ENCODE peak calls at places on chromosomes 2 and 18, in ten cellular contexts. Z, I, C, U, H, B, A, J, D and R are unnamed samples. For H3K9me3, the result is how much of the 10 kb centered on the place peaks cover.

GRCh38 chr2:28810384-28811285 is at the start of gene SPDYA:
- DNase-seq in Z (peak), I (peak), C (peak), U (peak), H (peak), B (peak), A (peak), J (no peak), D (peak), R (no peak)

GRCh38 chr18:48885951-48886400 is 64.8 kb downstream of the SMAD7 start:
- DNase-seq in Z (no peak), I (peak), C (no peak), U (no peak), H (no peak), B (no peak), A (no peak), J (no peak), D (no peak), R (no peak)

GRCh38 chr18:32730620-32731021 is 42.2 kb downstream of the KLHL14 start:
- DNase-seq in Z (no peak), I (no peak), C (no peak), U (no peak), H (no peak), B (no peak), A (no peak), J (peak), D (no peak), R (no peak)

GRCh38 chr2:169862816-169863215 is 35.6 kb downstream of the UBR3 start:
- DNase-seq in Z (no peak), I (no peak), C (no peak), U (no peak), H (no peak), B (no peak), A (no peak), J (no peak), D (no peak), R (no peak)

GRCh38 chr2:27078267-27079194 is at the start of gene EMILIN1:
- DNase-seq in Z (peak), I (peak), C (peak), U (no peak), H (no peak), B (no peak), A (peak), J (no peak), D (peak), R (peak)

GRCh38 chr2:54708584-54709340 is 14.7 kb upstream of the EML6 start:
- DNase-seq in Z (peak), I (peak), C (no peak), U (no peak), H (peak), B (peak), A (peak), J (no peak), D (no peak), R (no peak)

GRCh38 chr18:24228661-24229053 is 89.8 kb downstream of the CABYR start:
- DNase-seq in Z (peak), I (no peak), C (no peak), U (peak), H (no peak), B (no peak), A (no peak), J (no peak), D (no peak), R (no peak)

GRCh38 chr18:79200546-79201268 is 131.5 kb downstream of the ATP9B start:
- DNase-seq in Z (peak), I (peak), C (peak), U (no peak), H (no peak), B (peak), A (no peak), J (no peak), D (peak), R (no peak)

GRCh38 chr18:48572402-48573126 is 33.7 kb downstream of the CTIF start:
- DNase-seq in Z (no peak), I (no peak), C (no peak), U (no peak), H (no peak), B (no peak), A (no peak), J (no peak), D (no peak), R (no peak)

GRCh38 chr2:127453392-127454171 is 35.4 kb downstream of the PROC start:
- DNase-seq in Z (no peak), I (no peak), C (no peak), U (peak), H (no peak), B (no peak), A (no peak), J (no peak), D (no peak), R (no peak)

GRCh38 chr2:45786831-45787357 is 135.4 kb downstream of the PRKCE start:
- DNase-seq in Z (no peak), I (no peak), C (no peak), U (no peak), H (no peak), B (no peak), A (no peak), J (no peak), D (no peak), R (no peak)

GRCh38 chr2:63862802-63863201 is 21.1 kb downstream of the UGP2 start:
- DNase-seq in Z (no peak), I (no peak), C (no peak), U (peak), H (no peak), B (no peak), A (no peak), J (no peak), D (no peak), R (no peak)

GRCh38 chr2:235594041-235594440 is 100.2 kb downstream of the AGAP1 start:
- DNase-seq in Z (no peak), I (no peak), C (no peak), U (peak), H (no peak), B (peak), A (no peak), J (no peak), D (no peak), R (no peak)

GRCh38 chr2:55073278-55073677 is 23.0 kb upstream of the RTN4 start:
- DNase-seq in Z (no peak), I (no peak), C (no peak), U (no peak), H (no peak), B (no peak), A (no peak), J (no peak), D (no peak), R (no peak)

GRCh38 chr2:132633635-132634034 is 36.4 kb downstream of the LYPD1 start:
- DNase-seq in Z (no peak), I (no peak), C (no peak), U (no peak), H (no peak), B (no peak), A (no peak), J (no peak), D (no peak), R (no peak)

GRCh38 chr2:217402622-217403383 is 542.9 kb upstream of the TNP1 start:
- DNase-seq in Z (no peak), I (peak), C (peak), U (peak), H (peak), B (peak), A (no peak), J (no peak), D (peak), R (no peak)

GRCh38 chr18:27413495-27414401 is 228.6 kb upstream of the CHST9 start:
- DNase-seq in Z (no peak), I (peak), C (no peak), U (no peak), H (no peak), B (no peak), A (no peak), J (no peak), D (no peak), R (peak)

GRCh38 chr2:238881353-238882082 is 33.6 kb downstream of the TWIST2 start:
- DNase-seq in Z (no peak), I (no peak), C (no peak), U (no peak), H (no peak), B (no peak), A (no peak), J (no peak), D (no peak), R (no peak)

GRCh38 chr18:49677081-49677480 is 115.2 kb downstream of the LIPG start:
- DNase-seq in Z (no peak), I (no peak), C (no peak), U (no peak), H (no peak), B (no peak), A (no peak), J (no peak), D (no peak), R (no peak)

GRCh38 chr2:54604771-54605350 is 118.6 kb upstream of the EML6 start:
- DNase-seq in Z (no peak), I (no peak), C (no peak), U (no peak), H (no peak), B (no peak), A (no peak), J (no peak), D (no peak), R (no peak)

GRCh38 chr2:121346407-121346806 is 61.4 kb upstream of the TFCP2L1 start:
- DNase-seq in Z (no peak), I (peak), C (no peak), U (no peak), H (no peak), B (no peak), A (no peak), J (no peak), D (no peak), R (no peak)

GRCh38 chr18:8661754-8662573 is 43.4 kb upstream of the MTCL1 start:
- DNase-seq in Z (no peak), I (no peak), C (no peak), U (peak), H (no peak), B (no peak), A (peak), J (no peak), D (no peak), R (no peak)

GRCh38 chr2:173027181-173028128 is 48.2 kb upstream of the MAP3K20 start:
- DNase-seq in Z (peak), I (peak), C (peak), U (peak), H (peak), B (peak), A (peak), J (peak), D (peak), R (peak)
- TF ChIP-seq POLR2A in Z (no peak), I (no peak), C (no peak), U (no peak), H (no peak), B (no peak), A (no peak), J (no peak), D (no peak), R (no peak)

GRCh38 chr2:215430528-215431187 is 5.2 kb downstream of the FN1 start:
- DNase-seq in Z (no peak), I (no peak), C (no peak), U (no peak), H (no peak), B (no peak), A (no peak), J (no peak), D (no peak), R (no peak)

GRCh38 chr2:215431290-215431689 is 4.6 kb downstream of the FN1 start:
- DNase-seq in Z (no peak), I (no peak), C (no peak), U (no peak), H (no peak), B (no peak), A (no peak), J (no peak), D (no peak), R (no peak)

GRCh38 chr2:215432759-215433594 is 2.9 kb downstream of the FN1 start:
- DNase-seq in Z (no peak), I (no peak), C (no peak), U (no peak), H (no peak), B (no peak), A (no peak), J (no peak), D (no peak), R (no peak)

GRCh38 chr2:215434447-215435260 is 1.2 kb downstream of the FN1 start:
- DNase-seq in Z (no peak), I (no peak), C (no peak), U (no peak), H (no peak), B (no peak), A (no peak), J (no peak), D (no peak), R (no peak)

GRCh38 chr2:215431778-215432758 is 3.8 kb downstream of the FN1 start:
- DNase-seq in Z (no peak), I (no peak), C (no peak), U (no peak), H (no peak), B (no peak), A (no peak), J (no peak), D (no peak), R (no peak)
- H3K27ac ChIP-seq in Z (no peak), I (peak), C (peak), U (peak), H (no peak), B (no peak), A (peak), J (no peak), D (no peak), R (no peak)

GRCh38 chr2:176081993-176082884 is 1.5 kb downstream of the EVX2 start:
- DNase-seq in Z (no peak), I (no peak), C (no peak), U (no peak), H (no peak), B (no peak), A (no peak), J (no peak), D (no peak), R (no peak)

GRCh38 chr2:176079285-176079830 is 4.4 kb downstream of the EVX2 start:
- DNase-seq in Z (no peak), I (no peak), C (no peak), U (no peak), H (no peak), B (no peak), A (no peak), J (no peak), D (no peak), R (no peak)

GRCh38 chr2:176081451-176081992 is 2.2 kb downstream of the EVX2 start:
- DNase-seq in Z (no peak), I (no peak), C (no peak), U (no peak), H (no peak), B (no peak), A (no peak), J (no peak), D (no peak), R (no peak)

GRCh38 chr2:176079851-176080539 is 3.8 kb downstream of the EVX2 start:
- DNase-seq in Z (no peak), I (no peak), C (no peak), U (peak), H (no peak), B (no peak), A (no peak), J (no peak), D (no peak), R (no peak)

GRCh38 chr2:176080540-176081355 is 3.0 kb downstream of the EVX2 start:
- DNase-seq in Z (no peak), I (peak), C (no peak), U (peak), H (no peak), B (no peak), A (no peak), J (no peak), D (no peak), R (no peak)
- H3K9me3 ChIP-seq in Z (under half), I (under half), C (under half), U (under half), H (under half), B (under half), A (half or more), J (under half), D (under half), R (under half)

GRCh38 chr18:12307251-12307736 is 747 bp upstream of the TUBB6 start:
- DNase-seq in Z (peak), I (peak), C (peak), U (no peak), H (no peak), B (no peak), A (no peak), J (no peak), D (peak), R (peak)

GRCh38 chr18:12306752-12307151 is 1.3 kb upstream of the TUBB6 start:
- DNase-seq in Z (no peak), I (no peak), C (peak), U (no peak), H (no peak), B (no peak), A (no peak), J (no peak), D (no peak), R (no peak)

GRCh38 chr18:12307871-12308385 is at the start of gene TUBB6:
- DNase-seq in Z (peak), I (peak), C (peak), U (peak), H (peak), B (no peak), A (peak), J (no peak), D (peak), R (peak)

GRCh38 chr18:12309683-12310198 is 1.7 kb downstream of the TUBB6 start:
- DNase-seq in Z (no peak), I (no peak), C (no peak), U (no peak), H (no peak), B (no peak), A (no peak), J (no peak), D (no peak), R (no peak)

GRCh38 chr18:12308386-12309100 is 502 bp downstream of the TUBB6 start:
- DNase-seq in Z (peak), I (peak), C (peak), U (peak), H (peak), B (peak), A (peak), J (no peak), D (peak), R (peak)
- TF ChIP-seq POLR2A in Z (no peak), I (peak), C (peak), U (no peak), H (no peak), B (peak), A (no peak), J (no peak), D (peak), R (peak)

GRCh38 chr18:22674300-22674699 is 256.6 kb upstream of the CTAGE1 start:
- DNase-seq in Z (no peak), I (no peak), C (no peak), U (peak), H (peak), B (no peak), A (no peak), J (no peak), D (no peak), R (no peak)
- H3K27ac ChIP-seq in Z (no peak), I (peak), C (peak), U (peak), H (peak), B (no peak), A (no peak), J (no peak), D (no peak), R (no peak)